ENCODE peak calls at places on chromosomes 3 and 15, in nine cellular contexts. R is AG09319, U is neural progenitor cell, S is BJ, Z is ascending aorta, P is AG10803, O is epithelial cell of esophagus, E is lower leg skin, M is tibial artery. Q is an unnamed sample.

GRCh38 chr3:119660474-119661150 is at the start of gene POPDC2:
- DNase-seq in E (no peak), O (no peak), S (no peak), M (no peak), P (peak), U (no peak), Z (no peak), R (no peak), Q (no peak)

GRCh38 chr15:69324031-69324430 is 25.3 kb downstream of the PAQR5 start:
- DNase-seq in Z (no peak), U (peak), E (peak), S (no peak), M (no peak), P (peak), O (no peak), R (no peak), Q (no peak)

GRCh38 chr15:47820047-47820779 is 102.9 kb downstream of the SEMA6D start:
- DNase-seq in E (no peak), R (peak), U (peak), M (no peak), O (peak), P (peak), Z (no peak), S (no peak), Q (no peak)

GRCh38 chr15:73927003-73927475 is 777 bp downstream of the LOXL1 start:
- DNase-seq in O (peak), S (no peak), Z (peak), R (no peak), U (peak), E (peak), M (peak), P (peak), Q (peak)

GRCh38 chr3:197675568-197675860 is 61.2 kb downstream of the RUBCN start:
- DNase-seq in U (no peak), S (no peak), O (no peak), P (no peak), Z (no peak), M (no peak), E (peak), R (no peak), Q (peak)

GRCh38 chr15:77421370-77421700 is 647 bp downstream of the HMG20A start:
- DNase-seq in E (no peak), P (no peak), O (peak), M (no peak), U (peak), R (no peak), Z (no peak), S (no peak), Q (peak)

GRCh38 chr15:52106641-52107040 is 5.9 kb downstream of the BCL2L10 start:
- DNase-seq in R (no peak), S (no peak), E (no peak), U (no peak), O (no peak), Z (peak), M (no peak), P (no peak), Q (peak)

GRCh38 chr3:147380271-147380995 is 25.9 kb downstream of the ZIC4 start:
- DNase-seq in E (no peak), O (no peak), M (no peak), R (no peak), U (peak), S (no peak), P (no peak), Z (no peak), Q (no peak)

GRCh38 chr3:41208507-41208906 is 9.2 kb downstream of the CTNNB1 start:
- DNase-seq in E (no peak), S (no peak), M (no peak), Z (no peak), U (no peak), O (no peak), P (no peak), R (no peak), Q (no peak)

GRCh38 chr15:59491062-59491461 is 53.1 kb downstream of the FAM81A start:
- DNase-seq in E (no peak), R (no peak), U (no peak), M (no peak), S (no peak), Z (no peak), O (no peak), P (no peak), Q (no peak)

GRCh38 chr3:17070560-17070959 is 185.8 kb downstream of the PLCL2 start:
- DNase-seq in M (peak), E (no peak), P (peak), U (peak), Z (no peak), R (no peak), S (no peak), O (no peak), Q (peak)

GRCh38 chr3:135970500-135971116 is 5.1 kb downstream of the PPP2R3A start:
- DNase-seq in M (no peak), P (peak), U (no peak), O (peak), S (no peak), R (no peak), E (no peak), Z (no peak), Q (no peak)

GRCh38 chr3:139574026-139574947 is 34.7 kb upstream of the RBP1 start:
- DNase-seq in R (no peak), S (no peak), U (no peak), E (peak), P (no peak), Z (no peak), O (no peak), M (peak), Q (no peak)

DNA sequence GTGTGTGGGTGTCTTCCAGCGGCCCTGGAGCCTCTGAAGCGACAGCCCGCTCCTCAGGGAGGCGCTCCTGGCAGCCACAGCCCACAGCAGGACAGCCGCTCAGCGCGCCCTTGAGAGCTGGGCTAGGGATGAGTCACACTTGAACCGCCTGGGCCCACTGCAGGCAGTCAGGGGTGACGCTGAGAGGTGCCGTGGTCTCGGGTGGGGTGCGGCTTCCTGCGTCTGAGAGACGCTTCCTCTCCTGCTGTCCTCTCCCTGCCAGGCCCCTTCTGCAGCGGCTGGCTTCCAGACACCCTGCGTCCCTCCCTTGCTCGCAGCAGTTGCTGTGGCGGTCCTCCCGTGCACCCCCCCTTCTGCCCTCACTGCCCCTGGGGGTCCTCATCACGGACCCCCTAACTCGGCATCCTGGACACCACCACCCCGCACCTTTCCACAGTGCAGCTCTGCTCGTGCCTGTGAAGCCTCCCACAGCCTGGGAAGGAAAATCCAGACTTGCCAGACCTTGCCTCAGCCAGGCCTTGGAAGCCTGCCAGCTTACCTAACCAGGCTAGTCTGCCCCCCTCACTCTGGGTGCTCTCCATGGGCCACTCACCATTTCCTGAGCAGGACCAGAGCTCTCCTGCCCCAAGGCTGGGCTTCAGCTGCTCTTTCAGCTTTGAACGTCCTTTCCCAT is 1.1 kb upstream of the SPTBN5 start:
- DNase-seq in O (peak), S (peak), M (peak), R (no peak), P (peak), E (peak), U (no peak), Z (peak), Q (peak)
- TF ChIP-seq CTCF in O (peak), S (peak), M (no peak), R (peak), P (peak), E (no peak), U (no peak), Z (peak), Q (no peak)

DNA sequence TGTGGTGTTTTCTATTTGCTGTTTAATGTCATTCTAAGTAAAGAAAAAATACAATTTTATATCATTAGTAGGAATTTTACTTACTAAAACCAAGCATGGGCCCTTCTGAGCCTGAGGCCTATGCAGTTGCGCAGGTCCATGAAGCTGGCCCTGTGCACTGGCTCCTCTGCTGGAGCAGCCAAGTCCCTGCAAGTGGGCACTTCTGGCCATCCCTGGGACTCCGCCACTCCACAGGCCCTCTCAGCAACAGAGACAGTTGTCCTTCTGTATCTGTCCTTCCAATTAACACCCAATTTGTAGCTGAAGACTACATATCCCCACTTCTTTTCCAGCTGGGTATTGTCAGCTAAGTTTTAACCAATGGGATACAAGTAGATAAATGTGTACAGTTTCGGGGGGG is 49.9 kb upstream of the RYK start:
- DNase-seq in Z (no peak), E (no peak), P (no peak), O (no peak), U (peak), S (no peak), R (no peak), M (no peak), Q (peak)
- TF ChIP-seq CTCF in Z (no peak), E (no peak), P (peak), O (no peak), U (peak), S (peak), R (peak), M (no peak), Q (peak)

DNA sequence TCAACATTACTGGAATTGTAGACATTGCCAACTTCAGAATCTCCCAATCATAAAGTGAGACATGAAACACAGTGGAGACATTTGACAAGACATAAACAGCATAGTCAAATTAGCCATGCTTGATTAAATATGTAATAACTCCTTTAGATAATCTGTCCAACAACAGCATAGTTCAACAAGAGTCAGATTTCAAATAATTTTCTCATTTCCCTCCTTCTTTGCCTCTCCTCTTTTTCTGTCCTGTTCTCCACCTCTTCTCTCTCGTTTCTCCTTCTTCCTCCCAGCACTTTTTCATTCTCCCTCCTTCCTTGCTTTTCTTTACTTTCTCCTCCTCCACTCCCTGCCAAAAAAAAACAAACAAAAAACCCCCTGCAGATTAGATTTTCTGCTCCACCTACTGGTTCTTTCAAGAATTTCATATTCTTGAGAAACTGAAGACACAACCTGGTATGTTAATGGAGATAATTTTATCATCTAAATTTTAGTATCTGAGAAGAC is 20.1 kb downstream of the CPOX start:
- DNase-seq in E (no peak), O (peak), Z (no peak), U (peak), M (no peak), S (no peak), P (no peak), R (no peak), Q (no peak)
- TF ChIP-seq CTCF in E (no peak), O (peak), Z (peak), U (peak), M (no peak), S (peak), P (peak), R (peak), Q (peak)

GRCh38 chr3:39812537-39812936 is 3.1 kb downstream of the MYRIP start:
- DNase-seq in R (no peak), M (no peak), O (peak), Z (no peak), S (no peak), P (no peak), U (peak), E (no peak), Q (peak)
- TF ChIP-seq CTCF in R (peak), M (no peak), O (peak), Z (no peak), S (no peak), P (peak), U (peak), E (no peak), Q (peak)

GRCh38 chr3:94106268-94106667 is 43.4 kb downstream of the NSUN3 start:
- DNase-seq in U (no peak), O (no peak), M (no peak), R (no peak), E (no peak), P (no peak), S (no peak), Z (no peak), Q (no peak)

GRCh38 chr3:94098487-94098886 is 35.6 kb downstream of the NSUN3 start:
- DNase-seq in O (peak), U (no peak), Z (no peak), R (no peak), E (no peak), S (no peak), P (peak), M (no peak), Q (no peak)

GRCh38 chr3:94099311-94099710 is 36.5 kb downstream of the NSUN3 start:
- DNase-seq in S (no peak), Z (no peak), M (no peak), P (peak), U (no peak), E (no peak), O (no peak), R (no peak), Q (no peak)

GRCh38 chr3:94101860-94102259 is 39.0 kb downstream of the NSUN3 start:
- DNase-seq in E (no peak), P (peak), M (no peak), U (no peak), O (peak), Z (no peak), R (no peak), S (no peak), Q (no peak)
- TF ChIP-seq CTCF in E (no peak), P (peak), M (no peak), U (peak), O (no peak), Z (no peak), R (no peak), S (peak), Q (peak)

GRCh38 chr3:159252772-159253384 is 451.0 kb downstream of the MFSD1 start:
- DNase-seq in O (peak), Z (no peak), E (no peak), U (peak), S (no peak), R (peak), P (peak), M (no peak), Q (no peak)
- TF ChIP-seq CTCF in O (peak), Z (no peak), E (no peak), U (peak), S (peak), R (peak), P (peak), M (no peak), Q (peak)

GRCh38 chr15:58311551-58311950 is 120.2 kb upstream of the LIPC start:
- DNase-seq in S (no peak), R (no peak), M (no peak), Z (no peak), P (no peak), O (no peak), E (no peak), U (no peak), Q (no peak)

GRCh38 chr15:58307313-58307961 is 124.4 kb upstream of the LIPC start:
- DNase-seq in O (peak), P (peak), Z (no peak), U (peak), S (no peak), M (no peak), R (peak), E (no peak), Q (no peak)

GRCh38 chr15:58309993-58310928 is 121.5 kb upstream of the LIPC start:
- DNase-seq in Z (no peak), M (peak), P (no peak), O (no peak), R (no peak), S (no peak), E (no peak), U (no peak), Q (no peak)

GRCh38 chr15:58306591-58307312 is 125.0 kb upstream of the LIPC start:
- DNase-seq in O (no peak), E (no peak), M (no peak), Z (no peak), P (peak), S (no peak), R (no peak), U (peak), Q (no peak)

GRCh38 chr15:58308742-58309355 is 122.9 kb upstream of the LIPC start:
- DNase-seq in S (no peak), R (no peak), U (peak), M (no peak), O (no peak), E (no peak), Z (no peak), P (no peak), Q (no peak)
- TF ChIP-seq CTCF in S (no peak), R (no peak), U (peak), M (no peak), O (no peak), E (no peak), Z (no peak), P (no peak), Q (peak)

DNA sequence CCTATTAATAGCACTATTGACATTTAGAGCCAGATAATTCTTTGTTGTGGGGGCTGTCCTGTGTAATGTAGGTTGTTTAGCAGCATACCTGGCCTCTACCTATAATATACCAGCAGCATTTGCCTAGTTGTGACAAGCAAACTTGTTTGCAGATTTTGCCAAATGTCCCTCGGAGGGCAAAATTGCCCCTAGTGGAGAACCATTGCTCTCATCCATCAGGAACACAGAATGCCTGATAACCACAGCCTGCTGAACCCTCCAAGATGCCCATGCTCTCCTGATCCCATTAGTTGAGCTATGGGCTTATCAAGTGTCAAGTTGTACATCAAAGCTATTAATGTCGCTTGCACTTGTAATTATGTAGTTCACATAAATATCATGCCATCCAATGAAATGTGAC is 15.0 kb upstream of the KBTBD8 start:
- DNase-seq in S (no peak), U (peak), P (no peak), M (no peak), E (no peak), O (no peak), Z (no peak), R (no peak), Q (peak)
- TF ChIP-seq CTCF in S (no peak), U (peak), P (no peak), M (no peak), E (no peak), O (no peak), Z (no peak), R (no peak), Q (peak)

GRCh38 chr15:19992428-19992827 is 549.2 kb downstream of the GOLGA6L6 start:
- DNase-seq in Z (no peak), E (no peak), P (no peak), R (no peak), S (no peak), U (no peak), M (no peak), O (no peak), Q (no peak)

GRCh38 chr15:19984101-19984500 is 557.5 kb downstream of the GOLGA6L6 start:
- DNase-seq in S (no peak), R (no peak), U (no peak), E (no peak), Z (no peak), P (no peak), M (no peak), O (no peak), Q (no peak)

GRCh38 chr15:19987389-19988048 is 554.1 kb downstream of the GOLGA6L6 start:
- DNase-seq in M (no peak), S (no peak), R (no peak), P (no peak), O (no peak), E (no peak), U (no peak), Z (no peak), Q (peak)
- TF ChIP-seq CTCF in M (no peak), S (no peak), R (no peak), P (no peak), O (no peak), E (no peak), U (no peak), Z (no peak), Q (peak)

DNA sequence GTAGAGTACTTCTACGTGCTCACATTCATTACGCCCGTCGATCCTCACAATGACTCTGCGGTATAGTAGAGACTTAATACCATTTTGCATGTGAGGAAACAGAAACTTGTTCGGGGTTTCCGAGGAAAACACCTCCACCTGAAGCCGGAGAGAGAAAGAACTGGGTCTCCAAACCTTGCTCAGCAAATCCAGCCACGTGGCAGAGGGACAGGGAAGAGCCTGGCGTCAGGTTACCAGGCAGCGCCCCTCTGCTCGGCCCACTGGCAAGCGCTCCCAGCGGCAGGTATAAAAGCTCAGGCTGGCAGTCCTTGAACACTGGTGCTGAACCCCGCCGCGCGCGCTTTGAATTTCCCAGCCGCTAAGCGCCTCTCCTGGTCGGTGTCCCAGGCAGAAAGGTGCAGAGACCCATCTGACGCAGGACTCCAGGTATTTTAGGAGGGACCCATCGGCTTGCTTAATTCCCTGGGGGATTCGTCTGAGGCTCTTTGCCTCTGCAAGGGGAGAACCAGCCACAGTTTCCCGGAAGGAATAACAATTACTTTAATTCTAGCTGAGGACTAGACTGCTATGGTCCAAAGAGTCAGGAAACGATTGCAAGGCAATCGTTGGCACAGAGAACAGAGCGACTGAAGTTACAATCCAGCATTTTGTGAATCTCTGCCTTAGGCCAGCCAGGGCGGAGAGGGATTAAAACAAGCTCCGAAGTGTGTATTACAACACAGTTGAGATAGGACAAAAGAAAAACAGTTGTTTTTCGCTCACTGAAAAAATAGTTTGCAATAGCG is at the start of gene C2CD4A:
- DNase-seq in O (peak), E (peak), R (no peak), P (peak), M (peak), Z (peak), S (no peak), U (peak), Q (peak)
- TF ChIP-seq CTCF in O (peak), E (no peak), R (no peak), P (peak), M (no peak), Z (peak), S (peak), U (peak), Q (peak)